ENCODE peak calls at places on chromosomes 16 and 17, in seven cellular contexts. One of them, this sample, is unnamed.

GRCh38 chr16:1821861-1822611 is 4.6 kb downstream of the HAGH start:
- DNase-seq in body of pancreas: no peak
- DNase-seq in thoracic aorta: no peak
- DNase-seq in upper lobe of right lung: no peak
- DNase-seq in transverse colon: no peak
- DNase-seq in Peyer's patch: no peak
- DNase-seq in neural progenitor cell: no peak
- DNase-seq in this sample: no peak

GRCh38 chr17:46771601-46772012 is 46.9 kb downstream of the WNT3 start:
- DNase-seq in body of pancreas: peak; percentile 40
- DNase-seq in thoracic aorta: no peak
- DNase-seq in upper lobe of right lung: no peak
- DNase-seq in transverse colon: peak; percentile 37
- DNase-seq in Peyer's patch: no peak
- DNase-seq in neural progenitor cell: no peak
- DNase-seq in this sample: no peak

GRCh38 chr17:46894024-46894423 is 28.9 kb upstream of the GOSR2 start:
- DNase-seq in body of pancreas: no peak
- DNase-seq in thoracic aorta: no peak
- DNase-seq in upper lobe of right lung: no peak
- DNase-seq in transverse colon: no peak
- DNase-seq in Peyer's patch: no peak
- DNase-seq in neural progenitor cell: no peak
- DNase-seq in this sample: no peak

GRCh38 chr16:27862953-27863352 is 200.6 kb downstream of the GSG1L start:
- DNase-seq in body of pancreas: no peak
- DNase-seq in thoracic aorta: no peak
- DNase-seq in upper lobe of right lung: no peak
- DNase-seq in transverse colon: no peak
- DNase-seq in Peyer's patch: no peak
- DNase-seq in neural progenitor cell: no peak
- DNase-seq in this sample: no peak

GRCh38 chr16:24771132-24771778 is 41.8 kb downstream of the TNRC6A start:
- DNase-seq in body of pancreas: no peak
- DNase-seq in thoracic aorta: no peak
- DNase-seq in upper lobe of right lung: no peak
- DNase-seq in transverse colon: no peak
- DNase-seq in Peyer's patch: no peak
- DNase-seq in neural progenitor cell: no peak
- DNase-seq in this sample: no peak

GRCh38 chr17:81378941-81379511 is 16.2 kb upstream of the BAHCC1 start:
- DNase-seq in body of pancreas: no peak
- DNase-seq in thoracic aorta: no peak
- DNase-seq in upper lobe of right lung: no peak
- DNase-seq in transverse colon: no peak
- DNase-seq in Peyer's patch: no peak
- DNase-seq in neural progenitor cell: no peak
- DNase-seq in this sample: no peak

GRCh38 chr17:7132511-7133094 is 18.0 kb upstream of the ASGR2 start:
- DNase-seq in body of pancreas: no peak
- DNase-seq in thoracic aorta: no peak
- DNase-seq in upper lobe of right lung: peak; percentile 55
- DNase-seq in transverse colon: peak; percentile 27
- DNase-seq in Peyer's patch: peak; percentile 49
- DNase-seq in neural progenitor cell: peak; percentile 83
- DNase-seq in this sample: no peak

GRCh38 chr17:4899341-4900230 is at the start of gene C17orf107:
- DNase-seq in body of pancreas: peak; percentile 92
- DNase-seq in thoracic aorta: peak; percentile 75
- DNase-seq in upper lobe of right lung: peak; percentile 95
- DNase-seq in transverse colon: peak; percentile 90
- DNase-seq in Peyer's patch: peak; percentile 89
- DNase-seq in neural progenitor cell: peak; percentile 81
- DNase-seq in this sample: peak; percentile 90

GRCh38 chr17:1545618-1546017 is 17.0 kb downstream of the PITPNA start:
- DNase-seq in body of pancreas: no peak
- DNase-seq in thoracic aorta: no peak
- DNase-seq in upper lobe of right lung: no peak
- DNase-seq in transverse colon: peak; percentile 48
- DNase-seq in Peyer's patch: no peak
- DNase-seq in neural progenitor cell: no peak
- DNase-seq in this sample: peak; percentile 77

GRCh38 chr16:73226675-73227074 is 178.7 kb upstream of the ZFHX3 start:
- DNase-seq in body of pancreas: no peak
- DNase-seq in thoracic aorta: no peak
- DNase-seq in upper lobe of right lung: no peak
- DNase-seq in transverse colon: no peak
- DNase-seq in Peyer's patch: no peak
- DNase-seq in neural progenitor cell: no peak
- DNase-seq in this sample: no peak

GRCh38 chr17:7217113-7217987 is 2.3 kb downstream of the DLG4 start:
- DNase-seq in body of pancreas: peak; percentile 64
- DNase-seq in thoracic aorta: no peak
- DNase-seq in upper lobe of right lung: peak; percentile 69
- DNase-seq in transverse colon: peak; percentile 63
- DNase-seq in Peyer's patch: no peak
- DNase-seq in neural progenitor cell: peak; percentile 81
- DNase-seq in this sample: no peak

GRCh38 chr16:73610605-73611177 is 562.8 kb upstream of the ZFHX3 start:
- DNase-seq in body of pancreas: no peak
- DNase-seq in thoracic aorta: no peak
- DNase-seq in upper lobe of right lung: no peak
- DNase-seq in transverse colon: no peak
- DNase-seq in Peyer's patch: no peak
- DNase-seq in neural progenitor cell: peak; percentile 15
- DNase-seq in this sample: no peak

GRCh38 chr17:63549289-63549945 is 860 bp upstream of the DCAF7 start:
- DNase-seq in body of pancreas: no peak
- DNase-seq in thoracic aorta: no peak
- DNase-seq in upper lobe of right lung: no peak
- DNase-seq in transverse colon: no peak
- DNase-seq in Peyer's patch: peak; percentile 31
- DNase-seq in neural progenitor cell: no peak
- DNase-seq in this sample: no peak

GRCh38 chr16:87734644-87735043 is 31.1 kb downstream of the KLHDC4 start:
- DNase-seq in body of pancreas: no peak
- DNase-seq in thoracic aorta: no peak
- DNase-seq in upper lobe of right lung: no peak
- DNase-seq in transverse colon: no peak
- DNase-seq in Peyer's patch: no peak
- DNase-seq in neural progenitor cell: no peak
- DNase-seq in this sample: no peak

GRCh38 chr16:11557811-11558210 is 28.9 kb downstream of the LITAF start:
- DNase-seq in body of pancreas: no peak
- DNase-seq in thoracic aorta: no peak
- DNase-seq in upper lobe of right lung: no peak
- DNase-seq in transverse colon: no peak
- DNase-seq in Peyer's patch: no peak
- DNase-seq in neural progenitor cell: no peak
- DNase-seq in this sample: peak; percentile 25

GRCh38 chr17:9928601-9929341 is 23.7 kb upstream of the RCVRN start:
- DNase-seq in body of pancreas: no peak
- DNase-seq in thoracic aorta: no peak
- DNase-seq in upper lobe of right lung: no peak
- DNase-seq in transverse colon: no peak
- DNase-seq in Peyer's patch: no peak
- DNase-seq in neural progenitor cell: peak; percentile 81
- DNase-seq in this sample: no peak

GRCh38 chr16:88297178-88297720 is 85.5 kb upstream of the ZNF469 start:
- DNase-seq in body of pancreas: no peak
- DNase-seq in thoracic aorta: no peak
- DNase-seq in upper lobe of right lung: no peak
- DNase-seq in transverse colon: no peak
- DNase-seq in Peyer's patch: no peak
- DNase-seq in neural progenitor cell: no peak
- DNase-seq in this sample: peak; percentile 38

GRCh38 chr16:71807905-71808592 is 585 bp downstream of the AP1G1 start:
- DNase-seq in body of pancreas: peak; percentile 34
- DNase-seq in thoracic aorta: no peak
- DNase-seq in upper lobe of right lung: no peak
- DNase-seq in transverse colon: peak; percentile 47
- DNase-seq in Peyer's patch: peak; percentile 36
- DNase-seq in neural progenitor cell: peak; percentile 49
- DNase-seq in this sample: peak; percentile 23

GRCh38 chr17:41522301-41523224 is 3.9 kb upstream of the KRT15 start:
- DNase-seq in body of pancreas: no peak
- DNase-seq in thoracic aorta: no peak
- DNase-seq in upper lobe of right lung: no peak
- DNase-seq in transverse colon: peak; percentile 50
- DNase-seq in Peyer's patch: no peak
- DNase-seq in neural progenitor cell: no peak
- DNase-seq in this sample: no peak
- H3K27ac ChIP-seq in body of pancreas: peak overlapping the region; percentile 9
- H3K27ac ChIP-seq in thoracic aorta: no peak overlapping the region
- H3K27ac ChIP-seq in upper lobe of right lung: peak overlapping the region; percentile 42
- H3K27ac ChIP-seq in transverse colon: peak overlapping the region; percentile 82
- H3K27ac ChIP-seq in Peyer's patch: peak overlapping the region; percentile 96
- H3K27ac ChIP-seq in neural progenitor cell: no peak overlapping the region
- H3K27ac ChIP-seq in this sample: no peak overlapping the region

DNA sequence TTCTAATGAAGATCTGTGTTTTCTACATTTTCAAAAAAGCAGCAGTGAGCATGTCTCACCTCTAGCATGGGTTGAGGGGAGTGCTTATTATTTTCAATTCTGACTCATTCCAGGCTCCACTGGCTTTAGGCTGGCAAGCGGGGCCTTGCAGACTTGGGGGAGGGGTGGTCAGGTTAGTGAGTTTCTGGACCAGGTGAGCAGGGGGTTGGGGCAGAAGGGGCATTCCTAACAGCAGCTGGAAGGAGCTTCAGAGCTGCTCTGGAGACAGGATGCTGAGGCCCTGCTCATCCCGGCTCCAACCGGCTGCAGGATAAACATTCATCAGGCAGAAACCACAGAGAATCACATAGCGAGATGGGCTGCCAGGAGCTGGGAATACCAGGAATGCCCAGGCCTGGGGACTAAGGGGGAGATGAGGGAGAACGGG is 10.5 kb upstream of the KRT19 start:
- DNase-seq in body of pancreas: no peak
- DNase-seq in thoracic aorta: no peak
- DNase-seq in upper lobe of right lung: no peak
- DNase-seq in transverse colon: no peak
- DNase-seq in Peyer's patch: no peak
- DNase-seq in neural progenitor cell: no peak
- DNase-seq in this sample: no peak
- H3K27ac ChIP-seq in body of pancreas: no peak overlapping the region
- H3K27ac ChIP-seq in thoracic aorta: no peak overlapping the region
- H3K27ac ChIP-seq in upper lobe of right lung: no peak overlapping the region
- H3K27ac ChIP-seq in transverse colon: no peak overlapping the region
- H3K27ac ChIP-seq in Peyer's patch: no peak overlapping the region
- H3K27ac ChIP-seq in neural progenitor cell: no peak overlapping the region
- H3K27ac ChIP-seq in this sample: no peak overlapping the region

DNA sequence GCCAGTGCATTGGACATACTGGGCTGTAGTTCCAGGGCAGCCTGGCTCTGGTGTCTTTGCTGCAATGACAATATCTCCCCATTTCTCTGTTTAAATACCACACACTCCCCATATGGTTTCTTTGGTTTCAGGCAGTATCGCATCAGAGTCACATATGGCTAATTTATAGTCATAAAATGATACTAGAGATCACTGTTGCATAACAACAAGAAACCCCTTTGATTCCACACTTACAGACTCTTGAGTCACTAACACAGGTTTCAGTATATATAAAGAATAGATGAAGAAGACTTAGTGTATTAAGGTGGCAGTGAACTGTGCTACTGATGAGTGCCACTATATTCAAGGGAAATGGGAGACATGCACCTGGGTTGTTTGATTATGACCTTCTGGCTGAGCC is 281.6 kb downstream of the WWOX start:
- DNase-seq in body of pancreas: no peak
- DNase-seq in thoracic aorta: no peak
- DNase-seq in upper lobe of right lung: no peak
- DNase-seq in transverse colon: no peak
- DNase-seq in Peyer's patch: no peak
- DNase-seq in neural progenitor cell: no peak
- DNase-seq in this sample: no peak
- H3K27ac ChIP-seq in body of pancreas: no peak overlapping the region
- H3K27ac ChIP-seq in thoracic aorta: no peak overlapping the region
- H3K27ac ChIP-seq in upper lobe of right lung: no peak overlapping the region
- H3K27ac ChIP-seq in transverse colon: no peak overlapping the region
- H3K27ac ChIP-seq in Peyer's patch: no peak overlapping the region
- H3K27ac ChIP-seq in neural progenitor cell: no peak overlapping the region
- H3K27ac ChIP-seq in this sample: no peak overlapping the region

DNA sequence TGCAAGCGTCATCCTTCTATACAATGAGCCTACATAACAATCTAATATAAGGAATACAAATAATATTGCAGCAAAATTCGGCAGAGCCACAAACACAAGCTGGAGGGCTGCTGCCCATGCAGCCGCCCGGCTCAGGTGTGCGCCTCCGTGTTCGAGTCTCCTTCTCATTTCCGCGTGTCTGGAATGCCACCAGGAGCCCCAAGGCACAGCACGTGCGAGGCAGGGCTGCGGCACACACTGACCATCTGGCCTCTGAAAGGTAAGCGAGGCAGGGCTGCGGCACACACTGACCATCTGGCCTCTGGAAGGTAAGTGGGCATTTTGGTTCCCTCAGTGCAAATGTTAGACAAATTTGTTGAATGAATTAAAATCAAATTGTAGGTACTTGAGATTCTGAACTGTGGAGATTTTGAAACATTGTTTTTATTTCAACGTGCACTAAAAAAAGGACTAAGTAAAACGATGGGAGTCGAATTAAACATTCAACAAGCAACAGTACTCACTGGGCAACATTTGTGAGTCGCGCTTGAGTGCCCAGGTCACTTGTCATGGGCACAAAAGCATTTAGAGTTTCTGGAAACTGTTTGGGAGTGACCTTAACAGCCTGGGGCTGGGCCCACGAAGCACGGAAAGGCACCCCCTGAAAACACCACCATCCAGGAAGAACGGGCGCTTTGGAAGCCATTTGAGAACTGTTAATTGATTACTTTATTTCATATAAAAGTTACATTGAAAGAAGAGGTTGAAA is 37.4 kb downstream of the ZDHHC7 start:
- DNase-seq in body of pancreas: no peak
- DNase-seq in thoracic aorta: no peak
- DNase-seq in upper lobe of right lung: no peak
- DNase-seq in transverse colon: no peak
- DNase-seq in Peyer's patch: no peak
- DNase-seq in neural progenitor cell: no peak
- DNase-seq in this sample: no peak
- H3K27ac ChIP-seq in body of pancreas: no peak overlapping the region
- H3K27ac ChIP-seq in thoracic aorta: peak overlapping the region; percentile 74
- H3K27ac ChIP-seq in upper lobe of right lung: no peak overlapping the region
- H3K27ac ChIP-seq in transverse colon: no peak overlapping the region
- H3K27ac ChIP-seq in Peyer's patch: no peak overlapping the region
- H3K27ac ChIP-seq in neural progenitor cell: no peak overlapping the region
- H3K27ac ChIP-seq in this sample: no peak overlapping the region

DNA sequence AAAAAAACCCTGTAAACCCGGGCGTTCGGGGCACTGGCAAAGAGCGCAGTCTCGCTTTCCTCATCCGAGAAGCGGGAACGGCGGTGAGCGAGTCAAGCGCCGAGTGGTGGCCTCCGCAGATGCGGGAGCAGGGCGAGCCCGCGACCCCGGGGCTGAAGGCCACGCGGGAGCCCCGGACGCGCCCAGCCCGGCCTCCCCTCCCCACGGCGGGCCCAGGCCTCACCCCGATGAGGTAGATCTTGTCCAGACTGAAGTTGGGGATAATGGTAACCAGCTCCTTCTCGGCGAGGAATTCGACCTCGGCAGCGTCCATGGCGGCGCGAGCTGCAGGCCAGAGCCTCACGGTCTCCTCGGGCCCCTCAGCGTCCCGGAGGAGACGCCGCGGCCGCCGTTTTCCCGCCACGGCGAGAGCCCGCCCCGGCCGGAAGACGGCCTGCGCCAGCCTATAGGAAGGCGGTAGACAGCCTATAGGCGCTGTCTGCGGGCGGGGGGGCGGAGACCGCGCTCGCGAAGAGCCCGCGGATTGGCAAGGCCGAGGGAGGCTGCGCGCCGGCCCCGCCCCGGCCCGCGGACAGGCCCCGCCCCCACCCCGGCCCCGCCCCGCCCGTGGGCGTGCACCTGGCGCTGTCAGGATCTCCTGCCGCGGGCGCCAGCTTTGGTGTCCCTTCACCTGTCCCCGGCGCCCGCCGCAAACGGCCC is at the start of gene GINS2:
- DNase-seq in body of pancreas: peak; percentile 95
- DNase-seq in thoracic aorta: peak; percentile 19
- DNase-seq in upper lobe of right lung: peak; percentile 97
- DNase-seq in transverse colon: peak; percentile 93
- DNase-seq in Peyer's patch: peak; percentile 84
- DNase-seq in neural progenitor cell: peak; percentile 98
- DNase-seq in this sample: peak; percentile 94
- H3K27ac ChIP-seq in body of pancreas: no peak within 1 kb of the TSS
- H3K27ac ChIP-seq in thoracic aorta: no peak within 1 kb of the TSS
- H3K27ac ChIP-seq in upper lobe of right lung: no peak within 1 kb of the TSS
- H3K27ac ChIP-seq in transverse colon: peak within 1 kb of the TSS; percentile 79
- H3K27ac ChIP-seq in Peyer's patch: peak within 1 kb of the TSS; percentile 43
- H3K27ac ChIP-seq in neural progenitor cell: no peak within 1 kb of the TSS
- H3K27ac ChIP-seq in this sample: no peak within 1 kb of the TSS